ENCODE peak calls at places on chromosome 14, in nine cellular contexts. One of them, this sample, is unnamed.

GRCh38 chr14:51682411-51682810 is 30.7 kb downstream of the FRMD6 start:
- DNase-seq in left ventricle myocardium inferior: no peak
- DNase-seq in fibroblast of villous mesenchyme: peak
- DNase-seq in esophagus squamous epithelium: no peak
- DNase-seq in fibroblast of the aortic adventitia: peak
- DNase-seq in ovary: no peak
- DNase-seq in WERI-Rb-1: no peak
- DNase-seq in IMR-90: peak
- DNase-seq in cardiac muscle cell: peak
- DNase-seq in this sample: no peak

GRCh38 chr14:94673781-94674231 is 61.6 kb downstream of the SERPINA3 start:
- DNase-seq in left ventricle myocardium inferior: no peak
- DNase-seq in fibroblast of villous mesenchyme: no peak
- DNase-seq in esophagus squamous epithelium: no peak
- DNase-seq in fibroblast of the aortic adventitia: no peak
- DNase-seq in ovary: no peak
- DNase-seq in WERI-Rb-1: no peak
- DNase-seq in IMR-90: peak
- DNase-seq in cardiac muscle cell: peak
- DNase-seq in this sample: no peak

GRCh38 chr14:61681413-61681812 is 13.9 kb upstream of the HIF1A start:
- DNase-seq in left ventricle myocardium inferior: no peak
- DNase-seq in fibroblast of villous mesenchyme: no peak
- DNase-seq in esophagus squamous epithelium: no peak
- DNase-seq in fibroblast of the aortic adventitia: no peak
- DNase-seq in ovary: no peak
- DNase-seq in WERI-Rb-1: no peak
- DNase-seq in IMR-90: no peak
- DNase-seq in cardiac muscle cell: no peak
- DNase-seq in this sample: no peak

GRCh38 chr14:104900639-104901512 is 23.8 kb upstream of the PLD4 start:
- DNase-seq in left ventricle myocardium inferior: no peak
- DNase-seq in fibroblast of villous mesenchyme: no peak
- DNase-seq in esophagus squamous epithelium: no peak
- DNase-seq in fibroblast of the aortic adventitia: no peak
- DNase-seq in ovary: no peak
- DNase-seq in WERI-Rb-1: peak
- DNase-seq in IMR-90: no peak
- DNase-seq in cardiac muscle cell: no peak
- DNase-seq in this sample: no peak

GRCh38 chr14:104979758-104980591 is 1.8 kb upstream of the AHNAK2 start:
- DNase-seq in left ventricle myocardium inferior: peak
- DNase-seq in fibroblast of villous mesenchyme: no peak
- DNase-seq in esophagus squamous epithelium: no peak
- DNase-seq in fibroblast of the aortic adventitia: peak
- DNase-seq in ovary: peak
- DNase-seq in WERI-Rb-1: no peak
- DNase-seq in IMR-90: peak
- DNase-seq in cardiac muscle cell: peak
- DNase-seq in this sample: peak

GRCh38 chr14:36879558-36879957 is 217.9 kb downstream of the PAX9 start:
- DNase-seq in left ventricle myocardium inferior: no peak
- DNase-seq in fibroblast of villous mesenchyme: no peak
- DNase-seq in esophagus squamous epithelium: no peak
- DNase-seq in fibroblast of the aortic adventitia: no peak
- DNase-seq in ovary: no peak
- DNase-seq in WERI-Rb-1: no peak
- DNase-seq in IMR-90: no peak
- DNase-seq in cardiac muscle cell: no peak
- DNase-seq in this sample: no peak

GRCh38 chr14:71466942-71467341 is 465.3 kb upstream of the RGS6 start:
- DNase-seq in left ventricle myocardium inferior: no peak
- DNase-seq in fibroblast of villous mesenchyme: no peak
- DNase-seq in esophagus squamous epithelium: no peak
- DNase-seq in fibroblast of the aortic adventitia: peak
- DNase-seq in ovary: no peak
- DNase-seq in WERI-Rb-1: no peak
- DNase-seq in IMR-90: no peak
- DNase-seq in cardiac muscle cell: no peak
- DNase-seq in this sample: no peak

GRCh38 chr14:79855789-79856188 is 355.5 kb downstream of the DIO2 start:
- DNase-seq in left ventricle myocardium inferior: no peak
- DNase-seq in fibroblast of villous mesenchyme: no peak
- DNase-seq in esophagus squamous epithelium: no peak
- DNase-seq in fibroblast of the aortic adventitia: no peak
- DNase-seq in ovary: no peak
- DNase-seq in WERI-Rb-1: no peak
- DNase-seq in IMR-90: peak
- DNase-seq in cardiac muscle cell: peak
- DNase-seq in this sample: no peak

GRCh38 chr14:91400696-91401095 is 16.9 kb downstream of the CCDC88C start:
- DNase-seq in left ventricle myocardium inferior: no peak
- DNase-seq in fibroblast of villous mesenchyme: peak
- DNase-seq in esophagus squamous epithelium: no peak
- DNase-seq in fibroblast of the aortic adventitia: peak
- DNase-seq in ovary: no peak
- DNase-seq in WERI-Rb-1: no peak
- DNase-seq in IMR-90: peak
- DNase-seq in cardiac muscle cell: peak
- DNase-seq in this sample: no peak

GRCh38 chr14:88934231-88934898 is 109.9 kb downstream of the TTC8 start:
- DNase-seq in left ventricle myocardium inferior: no peak
- DNase-seq in fibroblast of villous mesenchyme: no peak
- DNase-seq in esophagus squamous epithelium: no peak
- DNase-seq in fibroblast of the aortic adventitia: peak
- DNase-seq in ovary: no peak
- DNase-seq in WERI-Rb-1: no peak
- DNase-seq in IMR-90: peak
- DNase-seq in cardiac muscle cell: peak
- DNase-seq in this sample: no peak

GRCh38 chr14:104096751-104097700 is 11.5 kb downstream of the ASPG start:
- DNase-seq in left ventricle myocardium inferior: no peak
- DNase-seq in fibroblast of villous mesenchyme: no peak
- DNase-seq in esophagus squamous epithelium: no peak
- DNase-seq in fibroblast of the aortic adventitia: no peak
- DNase-seq in ovary: peak
- DNase-seq in WERI-Rb-1: no peak
- DNase-seq in IMR-90: no peak
- DNase-seq in cardiac muscle cell: no peak
- DNase-seq in this sample: no peak

GRCh38 chr14:37583358-37584210 is 11.5 kb downstream of the FOXA1 start:
- DNase-seq in left ventricle myocardium inferior: no peak
- DNase-seq in fibroblast of villous mesenchyme: no peak
- DNase-seq in esophagus squamous epithelium: no peak
- DNase-seq in fibroblast of the aortic adventitia: no peak
- DNase-seq in ovary: no peak
- DNase-seq in WERI-Rb-1: no peak
- DNase-seq in IMR-90: no peak
- DNase-seq in cardiac muscle cell: no peak
- DNase-seq in this sample: peak

GRCh38 chr14:75489480-75489837 is 32.8 kb upstream of the BATF start:
- DNase-seq in left ventricle myocardium inferior: no peak
- DNase-seq in fibroblast of villous mesenchyme: no peak
- DNase-seq in esophagus squamous epithelium: no peak
- DNase-seq in fibroblast of the aortic adventitia: no peak
- DNase-seq in ovary: no peak
- DNase-seq in WERI-Rb-1: no peak
- DNase-seq in IMR-90: no peak
- DNase-seq in cardiac muscle cell: no peak
- DNase-seq in this sample: no peak

GRCh38 chr14:73231874-73232851 is 5.1 kb upstream of the PAPLN start:
- DNase-seq in left ventricle myocardium inferior: no peak
- DNase-seq in fibroblast of villous mesenchyme: no peak
- DNase-seq in esophagus squamous epithelium: no peak
- DNase-seq in fibroblast of the aortic adventitia: no peak
- DNase-seq in ovary: no peak
- DNase-seq in WERI-Rb-1: peak
- DNase-seq in IMR-90: no peak
- DNase-seq in cardiac muscle cell: peak
- DNase-seq in this sample: peak

GRCh38 chr14:77077040-77077439 is 21.0 kb upstream of the CIPC start:
- DNase-seq in left ventricle myocardium inferior: no peak
- DNase-seq in fibroblast of villous mesenchyme: no peak
- DNase-seq in esophagus squamous epithelium: no peak
- DNase-seq in fibroblast of the aortic adventitia: no peak
- DNase-seq in ovary: no peak
- DNase-seq in WERI-Rb-1: no peak
- DNase-seq in IMR-90: no peak
- DNase-seq in cardiac muscle cell: peak
- DNase-seq in this sample: no peak
- TF ChIP-seq CTCF in left ventricle myocardium inferior: no peak
- TF ChIP-seq CTCF in fibroblast of villous mesenchyme: no peak
- TF ChIP-seq CTCF in esophagus squamous epithelium: no peak
- TF ChIP-seq CTCF in fibroblast of the aortic adventitia: no peak
- TF ChIP-seq CTCF in ovary: no peak
- TF ChIP-seq CTCF in WERI-Rb-1: no peak
- TF ChIP-seq CTCF in IMR-90: no peak
- TF ChIP-seq CTCF in cardiac muscle cell: peak
- TF ChIP-seq CTCF in this sample: no peak

GRCh38 chr14:103057372-103058208 is at the start of gene CDC42BPB:
- DNase-seq in left ventricle myocardium inferior: peak
- DNase-seq in fibroblast of villous mesenchyme: peak
- DNase-seq in esophagus squamous epithelium: no peak
- DNase-seq in fibroblast of the aortic adventitia: peak
- DNase-seq in ovary: peak
- DNase-seq in WERI-Rb-1: peak
- DNase-seq in IMR-90: peak
- DNase-seq in cardiac muscle cell: peak
- DNase-seq in this sample: peak
- H3K4me3 ChIP-seq in left ventricle myocardium inferior: peak
- H3K4me3 ChIP-seq in fibroblast of villous mesenchyme: peak
- H3K4me3 ChIP-seq in esophagus squamous epithelium: peak
- H3K4me3 ChIP-seq in fibroblast of the aortic adventitia: peak
- H3K4me3 ChIP-seq in ovary: peak
- H3K4me3 ChIP-seq in WERI-Rb-1: peak
- H3K4me3 ChIP-seq in IMR-90: peak
- H3K4me3 ChIP-seq in cardiac muscle cell: peak
- H3K4me3 ChIP-seq in this sample: peak

DNA sequence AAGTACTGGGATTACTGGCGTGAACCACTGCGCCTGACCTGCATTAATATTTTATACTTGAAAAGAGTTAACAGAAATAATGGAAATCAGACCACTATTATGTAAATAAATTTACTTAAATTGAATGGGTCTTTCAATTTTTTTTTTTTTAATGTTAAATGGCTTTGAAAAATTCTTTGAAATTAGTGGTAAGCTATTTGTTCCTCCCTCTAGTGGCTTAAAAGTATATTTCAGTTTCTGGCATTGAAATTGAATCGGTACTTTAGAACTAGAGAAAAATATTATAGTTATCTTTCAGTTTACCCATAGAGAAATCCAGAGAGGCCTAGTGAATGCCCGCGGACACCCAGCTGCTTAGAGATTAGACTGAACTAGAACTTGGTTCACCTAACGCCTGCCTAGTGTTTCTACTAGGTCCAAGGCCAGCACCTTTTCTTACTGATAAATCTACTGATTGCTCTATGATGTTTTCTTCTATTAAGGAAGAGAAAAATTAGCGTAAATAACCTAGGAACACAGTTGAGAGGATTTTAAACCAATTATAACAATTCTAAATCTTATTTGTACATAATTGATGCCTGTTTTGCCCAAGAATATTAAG is 106.5 kb downstream of the EML1 start:
- DNase-seq in left ventricle myocardium inferior: no peak
- DNase-seq in fibroblast of villous mesenchyme: peak
- DNase-seq in esophagus squamous epithelium: no peak
- DNase-seq in fibroblast of the aortic adventitia: peak
- DNase-seq in ovary: no peak
- DNase-seq in WERI-Rb-1: no peak
- DNase-seq in IMR-90: peak
- DNase-seq in cardiac muscle cell: peak
- DNase-seq in this sample: peak
- TF ChIP-seq CTCF in left ventricle myocardium inferior: peak
- TF ChIP-seq CTCF in fibroblast of villous mesenchyme: peak
- TF ChIP-seq CTCF in esophagus squamous epithelium: peak
- TF ChIP-seq CTCF in fibroblast of the aortic adventitia: peak
- TF ChIP-seq CTCF in ovary: no peak
- TF ChIP-seq CTCF in WERI-Rb-1: no peak
- TF ChIP-seq CTCF in IMR-90: peak
- TF ChIP-seq CTCF in cardiac muscle cell: peak
- TF ChIP-seq CTCF in this sample: peak

GRCh38 chr14:38762845-38763244 is 340.2 kb downstream of the SEC23A start:
- DNase-seq in left ventricle myocardium inferior: no peak
- DNase-seq in fibroblast of villous mesenchyme: no peak
- DNase-seq in esophagus squamous epithelium: no peak
- DNase-seq in fibroblast of the aortic adventitia: no peak
- DNase-seq in ovary: no peak
- DNase-seq in WERI-Rb-1: no peak
- DNase-seq in IMR-90: no peak
- DNase-seq in cardiac muscle cell: no peak
- DNase-seq in this sample: no peak
- H3K4me3 ChIP-seq in left ventricle myocardium inferior: no peak
- H3K4me3 ChIP-seq in fibroblast of villous mesenchyme: no peak
- H3K4me3 ChIP-seq in esophagus squamous epithelium: no peak
- H3K4me3 ChIP-seq in fibroblast of the aortic adventitia: no peak
- H3K4me3 ChIP-seq in ovary: no peak
- H3K4me3 ChIP-seq in WERI-Rb-1: no peak
- H3K4me3 ChIP-seq in IMR-90: no peak
- H3K4me3 ChIP-seq in cardiac muscle cell: no peak
- H3K4me3 ChIP-seq in this sample: no peak

GRCh38 chr14:66752109-66752508 is 244.2 kb downstream of the GPHN start:
- DNase-seq in left ventricle myocardium inferior: no peak
- DNase-seq in fibroblast of villous mesenchyme: no peak
- DNase-seq in esophagus squamous epithelium: no peak
- DNase-seq in fibroblast of the aortic adventitia: no peak
- DNase-seq in ovary: no peak
- DNase-seq in WERI-Rb-1: no peak
- DNase-seq in IMR-90: no peak
- DNase-seq in cardiac muscle cell: peak
- DNase-seq in this sample: no peak

GRCh38 chr14:66745078-66745477 is 237.1 kb downstream of the GPHN start:
- DNase-seq in left ventricle myocardium inferior: no peak
- DNase-seq in fibroblast of villous mesenchyme: no peak
- DNase-seq in esophagus squamous epithelium: no peak
- DNase-seq in fibroblast of the aortic adventitia: no peak
- DNase-seq in ovary: no peak
- DNase-seq in WERI-Rb-1: no peak
- DNase-seq in IMR-90: no peak
- DNase-seq in cardiac muscle cell: no peak
- DNase-seq in this sample: no peak

GRCh38 chr14:66746316-66747006 is 238.5 kb downstream of the GPHN start:
- DNase-seq in left ventricle myocardium inferior: no peak
- DNase-seq in fibroblast of villous mesenchyme: peak
- DNase-seq in esophagus squamous epithelium: no peak
- DNase-seq in fibroblast of the aortic adventitia: peak
- DNase-seq in ovary: no peak
- DNase-seq in WERI-Rb-1: no peak
- DNase-seq in IMR-90: peak
- DNase-seq in cardiac muscle cell: peak
- DNase-seq in this sample: peak
- TF ChIP-seq CTCF in left ventricle myocardium inferior: peak
- TF ChIP-seq CTCF in fibroblast of villous mesenchyme: peak
- TF ChIP-seq CTCF in esophagus squamous epithelium: peak
- TF ChIP-seq CTCF in fibroblast of the aortic adventitia: peak
- TF ChIP-seq CTCF in ovary: no peak
- TF ChIP-seq CTCF in WERI-Rb-1: peak
- TF ChIP-seq CTCF in IMR-90: peak
- TF ChIP-seq CTCF in cardiac muscle cell: peak
- TF ChIP-seq CTCF in this sample: peak

This sample was measured in epithelial cell of esophagus.